ENCODE peak calls at places on chromosome 14, in ten cellular contexts. One of them, this sample, is unnamed.

GRCh38 chr14:36655963-36656768 is 5.5 kb upstream of the PAX9 start:
- DNase-seq in left ventricle myocardium inferior: no peak
- DNase-seq in lung: no peak
- DNase-seq in body of pancreas: peak
- DNase-seq in heart left ventricle: no peak
- DNase-seq in right lobe of liver: no peak
- DNase-seq in lower lobe of right lung: no peak
- DNase-seq in coronary artery: no peak
- DNase-seq in AG04450: no peak
- DNase-seq in colonic mucosa: peak
- DNase-seq in this sample: peak

GRCh38 chr14:62885451-62885850 is 159.8 kb downstream of the KCNH5 start:
- DNase-seq in left ventricle myocardium inferior: no peak
- DNase-seq in lung: no peak
- DNase-seq in body of pancreas: no peak
- DNase-seq in heart left ventricle: no peak
- DNase-seq in right lobe of liver: no peak
- DNase-seq in lower lobe of right lung: no peak
- DNase-seq in coronary artery: no peak
- DNase-seq in AG04450: peak
- DNase-seq in colonic mucosa: no peak
- DNase-seq in this sample: no peak

GRCh38 chr14:104266643-104267575 is 128.5 kb downstream of the KIF26A start:
- DNase-seq in left ventricle myocardium inferior: no peak
- DNase-seq in lung: no peak
- DNase-seq in body of pancreas: peak
- DNase-seq in heart left ventricle: peak
- DNase-seq in right lobe of liver: peak
- DNase-seq in lower lobe of right lung: peak
- DNase-seq in coronary artery: peak
- DNase-seq in AG04450: no peak
- DNase-seq in colonic mucosa: peak
- DNase-seq in this sample: no peak

GRCh38 chr14:101120636-101121398 is 217.3 kb upstream of the RTL1 start:
- DNase-seq in left ventricle myocardium inferior: peak
- DNase-seq in lung: peak
- DNase-seq in body of pancreas: no peak
- DNase-seq in heart left ventricle: peak
- DNase-seq in right lobe of liver: peak
- DNase-seq in lower lobe of right lung: peak
- DNase-seq in coronary artery: peak
- DNase-seq in AG04450: no peak
- DNase-seq in colonic mucosa: peak
- DNase-seq in this sample: peak

GRCh38 chr14:86766469-86766868 is 1226.5 kb downstream of the GALC start:
- DNase-seq in left ventricle myocardium inferior: no peak
- DNase-seq in lung: no peak
- DNase-seq in body of pancreas: no peak
- DNase-seq in heart left ventricle: no peak
- DNase-seq in right lobe of liver: no peak
- DNase-seq in lower lobe of right lung: no peak
- DNase-seq in coronary artery: no peak
- DNase-seq in AG04450: no peak
- DNase-seq in colonic mucosa: no peak
- DNase-seq in this sample: no peak

GRCh38 chr14:100815478-100816285 is 10.2 kb upstream of the MEG3 start:
- DNase-seq in left ventricle myocardium inferior: no peak
- DNase-seq in lung: no peak
- DNase-seq in body of pancreas: no peak
- DNase-seq in heart left ventricle: peak
- DNase-seq in right lobe of liver: no peak
- DNase-seq in lower lobe of right lung: no peak
- DNase-seq in coronary artery: no peak
- DNase-seq in AG04450: peak
- DNase-seq in colonic mucosa: no peak
- DNase-seq in this sample: no peak

GRCh38 chr14:95683793-95684192 is 2.4 kb upstream of the TCL1B start:
- DNase-seq in left ventricle myocardium inferior: no peak
- DNase-seq in lung: no peak
- DNase-seq in body of pancreas: peak
- DNase-seq in heart left ventricle: no peak
- DNase-seq in right lobe of liver: no peak
- DNase-seq in lower lobe of right lung: no peak
- DNase-seq in coronary artery: no peak
- DNase-seq in AG04450: no peak
- DNase-seq in colonic mucosa: peak
- DNase-seq in this sample: peak

GRCh38 chr14:103232831-103233319 is 101.2 kb upstream of the EIF5 start:
- DNase-seq in left ventricle myocardium inferior: no peak
- DNase-seq in lung: no peak
- DNase-seq in body of pancreas: no peak
- DNase-seq in heart left ventricle: no peak
- DNase-seq in right lobe of liver: no peak
- DNase-seq in lower lobe of right lung: no peak
- DNase-seq in coronary artery: no peak
- DNase-seq in AG04450: no peak
- DNase-seq in colonic mucosa: no peak
- DNase-seq in this sample: no peak

GRCh38 chr14:99562848-99563748 is 40.9 kb downstream of the CCDC85C start:
- DNase-seq in left ventricle myocardium inferior: peak
- DNase-seq in lung: peak
- DNase-seq in body of pancreas: peak
- DNase-seq in heart left ventricle: peak
- DNase-seq in right lobe of liver: peak
- DNase-seq in lower lobe of right lung: peak
- DNase-seq in coronary artery: no peak
- DNase-seq in AG04450: peak
- DNase-seq in colonic mucosa: peak
- DNase-seq in this sample: peak

GRCh38 chr14:97640031-97640430 is 842.8 kb downstream of the VRK1 start:
- DNase-seq in left ventricle myocardium inferior: no peak
- DNase-seq in lung: no peak
- DNase-seq in body of pancreas: no peak
- DNase-seq in heart left ventricle: no peak
- DNase-seq in right lobe of liver: no peak
- DNase-seq in lower lobe of right lung: no peak
- DNase-seq in coronary artery: no peak
- DNase-seq in AG04450: no peak
- DNase-seq in colonic mucosa: no peak
- DNase-seq in this sample: no peak

DNA sequence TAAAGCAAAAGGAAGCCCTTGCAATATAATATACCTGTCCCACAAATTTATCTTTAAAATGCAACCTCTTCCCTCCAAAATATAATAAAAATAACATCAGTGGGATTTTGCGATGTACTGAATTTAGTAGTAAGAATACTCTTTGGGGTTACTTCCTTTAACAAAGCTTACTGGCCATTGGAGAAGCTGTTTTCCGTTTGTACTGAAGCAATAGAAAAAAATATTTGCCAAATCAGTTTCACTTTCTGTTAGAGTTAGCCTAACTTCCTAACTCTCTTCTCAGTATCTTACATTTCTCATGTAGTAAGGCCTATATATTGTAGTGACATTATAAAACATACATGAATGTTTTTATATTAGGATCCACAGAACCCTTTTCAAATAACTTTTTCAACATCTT is 3.7 kb downstream of the MAX start:
- DNase-seq in left ventricle myocardium inferior: no peak
- DNase-seq in lung: no peak
- DNase-seq in body of pancreas: no peak
- DNase-seq in heart left ventricle: no peak
- DNase-seq in right lobe of liver: no peak
- DNase-seq in lower lobe of right lung: no peak
- DNase-seq in coronary artery: no peak
- DNase-seq in AG04450: no peak
- DNase-seq in colonic mucosa: no peak
- DNase-seq in this sample: no peak
- H3K4me3 ChIP-seq in left ventricle myocardium inferior: peak
- H3K4me3 ChIP-seq in lung: no peak
- H3K4me3 ChIP-seq in body of pancreas: no peak
- H3K4me3 ChIP-seq in heart left ventricle: peak
- H3K4me3 ChIP-seq in right lobe of liver: peak
- H3K4me3 ChIP-seq in lower lobe of right lung: peak
- H3K4me3 ChIP-seq in coronary artery: peak
- H3K4me3 ChIP-seq in AG04450: no peak
- H3K4me3 ChIP-seq in colonic mucosa: no peak
- H3K4me3 ChIP-seq in this sample: no peak

GRCh38 chr14:93184391-93185332 is at the start of the genes LYSET and MOAP1:
- DNase-seq in left ventricle myocardium inferior: peak
- DNase-seq in lung: peak
- DNase-seq in body of pancreas: peak
- DNase-seq in heart left ventricle: peak
- DNase-seq in right lobe of liver: peak
- DNase-seq in lower lobe of right lung: peak
- DNase-seq in coronary artery: peak
- DNase-seq in AG04450: peak
- DNase-seq in colonic mucosa: peak
- DNase-seq in this sample: peak
- TF ChIP-seq CTCF in left ventricle myocardium inferior: peak
- TF ChIP-seq CTCF in lung: no peak
- TF ChIP-seq CTCF in body of pancreas: peak
- TF ChIP-seq CTCF in heart left ventricle: no peak
- TF ChIP-seq CTCF in right lobe of liver: peak
- TF ChIP-seq CTCF in lower lobe of right lung: peak
- TF ChIP-seq CTCF in coronary artery: no peak
- TF ChIP-seq CTCF in AG04450: no peak
- TF ChIP-seq CTCF in colonic mucosa: no peak
- TF ChIP-seq CTCF in this sample: peak

DNA sequence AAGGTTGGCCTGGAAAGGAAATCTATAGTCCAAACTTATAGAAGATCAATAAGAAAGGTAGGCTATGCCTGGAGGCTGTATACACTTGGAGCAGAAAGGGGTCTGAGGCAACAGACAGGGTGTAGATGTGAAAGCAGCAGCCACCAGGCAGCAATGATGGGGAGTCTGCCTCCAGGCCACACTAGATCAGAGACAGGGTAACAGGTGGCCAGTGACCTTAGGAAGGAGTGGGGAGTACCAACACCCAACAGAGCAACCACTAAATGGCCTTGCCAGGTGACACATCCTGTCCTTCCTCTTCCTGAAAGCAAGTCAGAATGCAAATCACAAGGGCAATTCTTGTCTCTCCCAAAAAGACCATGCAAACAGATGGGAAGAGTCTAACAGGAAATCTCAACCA is 46.4 kb upstream of the NID2 start:
- DNase-seq in left ventricle myocardium inferior: no peak
- DNase-seq in lung: no peak
- DNase-seq in body of pancreas: no peak
- DNase-seq in heart left ventricle: no peak
- DNase-seq in right lobe of liver: no peak
- DNase-seq in lower lobe of right lung: no peak
- DNase-seq in coronary artery: no peak
- DNase-seq in AG04450: no peak
- DNase-seq in colonic mucosa: no peak
- DNase-seq in this sample: no peak
- H3K27ac ChIP-seq in left ventricle myocardium inferior: no peak
- H3K27ac ChIP-seq in lung: no peak
- H3K27ac ChIP-seq in body of pancreas: no peak
- H3K27ac ChIP-seq in heart left ventricle: no peak
- H3K27ac ChIP-seq in right lobe of liver: no peak
- H3K27ac ChIP-seq in lower lobe of right lung: no peak
- H3K27ac ChIP-seq in coronary artery: no peak
- H3K27ac ChIP-seq in AG04450: no peak
- H3K27ac ChIP-seq in colonic mucosa: no peak
- H3K27ac ChIP-seq in this sample: no peak

GRCh38 chr14:23319746-23320583 is 1.3 kb upstream of the PABPN1 start:
- DNase-seq in left ventricle myocardium inferior: no peak
- DNase-seq in lung: no peak
- DNase-seq in body of pancreas: peak
- DNase-seq in heart left ventricle: no peak
- DNase-seq in right lobe of liver: no peak
- DNase-seq in lower lobe of right lung: no peak
- DNase-seq in coronary artery: no peak
- DNase-seq in AG04450: no peak
- DNase-seq in colonic mucosa: peak
- DNase-seq in this sample: no peak
- H3K4me3 ChIP-seq in left ventricle myocardium inferior: peak
- H3K4me3 ChIP-seq in lung: peak
- H3K4me3 ChIP-seq in body of pancreas: no peak
- H3K4me3 ChIP-seq in heart left ventricle: peak
- H3K4me3 ChIP-seq in right lobe of liver: peak
- H3K4me3 ChIP-seq in lower lobe of right lung: peak
- H3K4me3 ChIP-seq in coronary artery: peak
- H3K4me3 ChIP-seq in AG04450: no peak
- H3K4me3 ChIP-seq in colonic mucosa: peak
- H3K4me3 ChIP-seq in this sample: peak

DNA sequence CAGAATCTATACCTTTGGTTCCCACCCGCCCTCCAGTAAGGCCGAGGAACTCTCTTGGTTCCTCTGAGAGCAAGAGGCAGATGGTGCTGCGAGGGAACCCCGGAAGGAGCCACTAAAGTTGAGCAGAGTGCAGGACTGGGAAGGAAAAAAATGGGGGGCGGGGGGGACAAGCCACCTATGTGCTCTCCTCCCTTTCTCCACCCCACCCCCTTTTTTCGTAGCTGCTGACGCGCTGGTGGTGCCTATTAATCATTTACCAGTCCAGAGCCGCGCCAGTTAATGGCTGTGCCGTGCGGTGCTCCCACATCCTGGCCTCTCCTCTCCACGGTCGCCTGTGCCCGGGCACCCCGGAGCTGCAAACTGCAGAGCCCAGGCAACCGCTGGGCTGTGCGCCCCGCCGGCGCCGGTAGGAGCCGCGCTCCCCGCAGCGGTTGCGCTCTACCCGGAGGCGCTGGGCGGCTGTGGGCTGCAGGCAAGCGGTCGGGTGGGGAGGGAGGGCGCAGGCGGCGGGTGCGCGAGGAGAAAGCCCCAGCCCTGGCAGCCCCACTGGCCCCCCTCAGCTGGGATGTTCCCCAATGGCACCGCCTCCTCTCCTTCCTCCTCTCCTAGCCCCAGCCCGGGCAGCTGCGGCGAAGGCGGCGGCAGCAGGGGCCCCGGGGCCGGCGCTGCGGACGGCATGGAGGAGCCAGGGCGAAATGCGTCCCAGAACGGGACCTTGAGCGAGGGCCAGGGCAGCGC is 1.3 kb downstream of the SSTR1 start:
- DNase-seq in left ventricle myocardium inferior: peak
- DNase-seq in lung: no peak
- DNase-seq in body of pancreas: peak
- DNase-seq in heart left ventricle: no peak
- DNase-seq in right lobe of liver: peak
- DNase-seq in lower lobe of right lung: peak
- DNase-seq in coronary artery: no peak
- DNase-seq in AG04450: no peak
- DNase-seq in colonic mucosa: peak
- DNase-seq in this sample: peak
- TF ChIP-seq CTCF in left ventricle myocardium inferior: peak
- TF ChIP-seq CTCF in lung: no peak
- TF ChIP-seq CTCF in body of pancreas: peak
- TF ChIP-seq CTCF in heart left ventricle: no peak
- TF ChIP-seq CTCF in right lobe of liver: peak
- TF ChIP-seq CTCF in lower lobe of right lung: no peak
- TF ChIP-seq CTCF in coronary artery: no peak
- TF ChIP-seq CTCF in AG04450: peak
- TF ChIP-seq CTCF in colonic mucosa: no peak
- TF ChIP-seq CTCF in this sample: no peak